ENCODE peak calls at places on chromosomes 16 and 17, in eight cellular contexts. R is fibroblast of mammary gland, V is OCI-LY7, Y is uterus, P is foreskin fibroblast, S is progenitor cell of endocrine pancreas, Z is HL-60, W is GM20000. G is an unnamed sample.

GRCh38 chr16:54930034-54930938 is at the start of gene IRX5:
- DNase-seq in R (peak), V (peak), Y (peak), P (peak), S (peak), Z (peak), W (peak), G (peak)

GRCh38 chr16:72308396-72308795 is 136.4 kb upstream of the PMFBP1 start:
- DNase-seq in R (no peak), V (no peak), Y (no peak), P (no peak), S (no peak), Z (no peak), W (no peak), G (no peak)

GRCh38 chr17:622356-622755 is 92.3 kb downstream of the VPS53 start:
- DNase-seq in R (peak), V (no peak), Y (no peak), P (no peak), S (no peak), Z (no peak), W (no peak), G (no peak)

GRCh38 chr17:2853722-2854580 is 57.7 kb downstream of the RAP1GAP2 start:
- DNase-seq in R (peak), V (peak), Y (no peak), P (no peak), S (peak), Z (no peak), W (peak), G (no peak)

GRCh38 chr17:48646183-48647102 is 20.3 kb upstream of the HOXB9 start:
- DNase-seq in R (no peak), V (no peak), Y (no peak), P (no peak), S (no peak), Z (no peak), W (peak), G (no peak)

GRCh38 chr16:70706948-70707465 is 21.2 kb upstream of the MTSS2 start:
- DNase-seq in R (peak), V (no peak), Y (peak), P (peak), S (no peak), Z (no peak), W (no peak), G (peak)

GRCh38 chr17:632551-632950 is 82.1 kb downstream of the VPS53 start:
- DNase-seq in R (no peak), V (no peak), Y (no peak), P (no peak), S (no peak), Z (no peak), W (no peak), G (no peak)

GRCh38 chr16:15464401-15465186 is 30.2 kb downstream of the BMERB1 start:
- DNase-seq in R (no peak), V (no peak), Y (no peak), P (no peak), S (no peak), Z (no peak), W (no peak), G (no peak)

GRCh38 chr17:76909971-76910760 is 42.0 kb downstream of the MGAT5B start:
- DNase-seq in R (peak), V (peak), Y (no peak), P (peak), S (peak), Z (peak), W (peak), G (no peak)

GRCh38 chr16:63581560-63581959 is 1540.3 kb downstream of the CDH11 start:
- DNase-seq in R (no peak), V (no peak), Y (no peak), P (no peak), S (no peak), Z (no peak), W (no peak), G (no peak)

DNA sequence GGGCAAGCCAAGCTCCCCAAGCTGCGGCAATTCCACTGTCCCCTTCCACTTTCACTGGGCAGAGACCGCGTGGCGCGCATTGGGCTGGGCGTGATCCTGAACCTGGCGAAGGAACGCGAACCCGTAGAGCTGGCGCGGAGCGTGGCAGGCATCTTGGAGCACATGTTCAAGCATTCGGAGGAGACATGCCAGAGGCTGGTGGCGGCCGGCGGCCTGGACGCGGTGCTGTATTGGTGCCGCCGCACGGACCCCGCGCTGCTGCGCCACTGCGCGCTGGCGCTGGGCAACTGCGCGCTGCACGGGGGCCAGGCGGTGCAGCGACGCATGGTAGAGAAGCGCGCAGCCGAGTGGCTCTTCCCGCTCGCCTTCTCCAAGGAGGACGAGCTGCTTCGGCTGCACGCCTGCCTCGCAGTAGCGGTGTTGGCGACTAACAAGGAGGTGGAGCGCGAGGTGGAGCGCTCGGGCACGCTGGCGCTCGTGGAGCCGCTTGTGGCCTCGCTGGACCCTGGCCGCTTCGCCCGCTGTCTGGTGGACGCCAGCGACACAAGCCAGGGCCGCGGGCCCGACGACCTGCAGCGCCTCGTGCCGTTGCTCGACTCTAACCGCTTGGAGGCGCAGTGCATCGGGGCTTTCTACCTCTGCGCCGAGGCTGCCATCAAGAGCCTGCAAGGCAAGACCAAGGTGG is 9.8 kb downstream of the SARM1 start:
- DNase-seq in R (no peak), V (no peak), Y (no peak), P (no peak), S (peak), Z (no peak), W (peak), G (no peak)
- TF ChIP-seq CTCF in R (no peak), V (no peak), Y (no peak), P (no peak), S (peak), Z (no peak), W (peak), G (no peak)

GRCh38 chr17:80783971-80784370 is 207.7 kb upstream of the CHMP6 start:
- DNase-seq in R (no peak), V (no peak), Y (no peak), P (no peak), S (no peak), Z (no peak), W (no peak), G (no peak)
- TF ChIP-seq CTCF in R (no peak), V (no peak), Y (no peak), P (no peak), S (no peak), Z (no peak), W (no peak), G (no peak)

DNA sequence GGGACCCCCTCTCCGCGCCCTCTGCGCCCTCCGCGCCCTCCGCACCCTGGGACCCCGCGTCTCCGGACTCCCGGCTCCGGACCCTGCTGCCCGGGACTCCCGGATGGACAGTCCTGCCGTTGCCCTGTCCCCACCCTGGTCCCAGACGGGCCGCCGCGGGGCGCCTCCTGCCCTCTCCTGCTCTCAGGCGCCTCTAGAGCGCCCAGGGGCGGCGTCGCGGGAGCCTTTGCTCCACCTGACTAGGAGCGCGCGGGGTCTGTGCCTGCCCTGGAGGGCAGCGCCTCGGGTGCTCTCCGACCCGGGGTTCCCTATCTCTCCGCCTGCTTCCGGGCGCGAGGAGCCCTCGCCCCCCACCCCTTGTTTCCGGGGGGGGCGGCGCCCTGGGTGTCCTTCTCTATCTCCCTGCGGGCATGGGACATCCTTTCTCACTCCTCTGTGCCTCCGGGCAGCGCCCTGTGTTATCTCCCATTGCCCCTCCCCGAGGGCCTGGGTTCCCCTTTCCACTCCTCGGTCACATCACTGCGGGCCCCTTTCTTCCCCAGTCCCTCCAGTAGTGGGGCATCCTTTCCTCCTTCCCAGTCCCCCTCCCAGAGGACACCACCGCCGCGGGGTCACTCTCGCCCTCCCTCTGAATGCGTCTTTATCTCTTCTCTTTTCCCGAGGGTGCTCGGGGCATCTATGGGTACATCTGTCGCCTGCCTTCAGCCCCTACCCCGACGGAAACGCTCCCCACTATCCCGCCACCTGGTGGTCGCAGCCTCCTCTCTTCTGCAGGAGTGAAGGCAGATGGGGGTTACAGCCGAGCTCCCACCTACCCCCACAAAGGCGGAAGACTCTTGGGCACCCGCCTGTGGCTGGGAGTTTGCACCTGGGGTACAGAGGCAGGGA is 865 bp downstream of the PRKCB start:
- DNase-seq in R (no peak), V (peak), Y (no peak), P (no peak), S (no peak), Z (peak), W (peak), G (no peak)
- TF ChIP-seq CTCF in R (no peak), V (peak), Y (no peak), P (no peak), S (peak), Z (no peak), W (peak), G (no peak)

GRCh38 chr17:19336938-19337711 is 25.4 kb downstream of the B9D1 start:
- DNase-seq in R (no peak), V (no peak), Y (no peak), P (no peak), S (no peak), Z (no peak), W (no peak), G (no peak)
- TF ChIP-seq CTCF in R (no peak), V (no peak), Y (peak), P (no peak), S (no peak), Z (no peak), W (no peak), G (peak)

DNA sequence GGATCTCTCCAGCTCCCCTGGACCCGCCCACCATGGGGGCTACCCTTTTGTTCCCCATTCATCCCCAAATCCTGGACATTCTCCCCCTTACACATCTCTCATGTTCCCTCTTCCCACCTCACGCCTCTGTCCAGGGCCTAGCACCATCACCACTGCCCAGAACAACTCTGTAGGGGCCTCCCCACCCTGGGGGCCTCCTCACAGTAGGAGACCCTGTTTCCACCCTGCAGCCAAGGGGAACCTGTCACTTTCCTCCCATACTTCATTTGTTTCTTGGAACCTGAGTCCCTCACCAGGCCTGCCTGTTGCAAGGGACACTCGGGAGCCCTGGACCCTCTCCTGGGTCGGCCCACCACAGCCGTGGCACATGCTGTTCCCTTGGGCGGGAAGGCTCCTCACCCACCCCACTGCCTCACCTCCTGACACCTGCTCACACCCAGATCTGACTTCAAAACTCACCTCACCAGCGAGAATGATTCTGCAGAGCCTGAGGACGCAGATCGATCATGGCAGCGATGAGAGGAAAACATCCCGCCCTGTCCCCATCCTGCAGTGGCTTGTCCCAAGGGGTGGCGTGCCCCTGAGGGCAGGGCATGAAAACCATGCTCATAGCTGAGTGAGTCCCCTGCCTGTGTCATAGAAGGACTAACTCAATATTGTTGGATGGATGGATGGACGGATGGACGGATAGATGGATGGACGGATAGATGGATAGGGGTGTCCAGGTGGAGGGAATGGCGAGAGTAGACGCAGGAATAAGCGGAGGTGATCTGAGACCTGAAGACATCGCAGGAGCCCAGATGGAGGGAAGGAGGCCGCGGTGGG is 6.8 kb upstream of the RASD1 start:
- DNase-seq in R (no peak), V (no peak), Y (no peak), P (no peak), S (no peak), Z (no peak), W (no peak), G (no peak)
- TF ChIP-seq CTCF in R (no peak), V (no peak), Y (no peak), P (no peak), S (no peak), Z (no peak), W (no peak), G (no peak)

GRCh38 chr16:56851671-56852400 is 13.2 kb upstream of the SLC12A3 start:
- DNase-seq in R (peak), V (peak), Y (no peak), P (peak), S (no peak), Z (peak), W (no peak), G (no peak)
- TF ChIP-seq CTCF in R (peak), V (peak), Y (no peak), P (peak), S (peak), Z (peak), W (no peak), G (peak)

DNA sequence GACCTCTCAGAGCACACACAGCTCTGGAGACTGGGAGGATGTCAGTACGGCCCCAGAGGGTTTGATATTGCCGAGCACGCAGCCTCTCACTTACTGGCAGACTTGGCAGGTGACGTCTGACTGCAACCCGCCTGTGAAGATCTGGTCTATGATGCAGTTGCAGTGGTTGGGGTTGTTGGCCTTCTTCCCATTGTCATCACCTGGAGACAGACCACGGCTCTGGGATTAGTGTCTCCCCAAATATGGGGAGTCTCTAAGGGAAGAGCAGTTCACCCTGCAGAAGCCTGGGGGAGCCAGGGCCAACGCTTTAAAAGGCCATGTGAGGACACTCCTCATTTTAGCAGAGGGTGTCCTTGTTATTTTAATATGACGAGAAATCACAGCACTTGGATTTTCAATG is 30.1 kb downstream of the USP22 start:
- DNase-seq in R (no peak), V (no peak), Y (no peak), P (no peak), S (no peak), Z (no peak), W (no peak), G (no peak)
- TF ChIP-seq CTCF in R (no peak), V (no peak), Y (no peak), P (no peak), S (no peak), Z (no peak), W (no peak), G (no peak)

DNA sequence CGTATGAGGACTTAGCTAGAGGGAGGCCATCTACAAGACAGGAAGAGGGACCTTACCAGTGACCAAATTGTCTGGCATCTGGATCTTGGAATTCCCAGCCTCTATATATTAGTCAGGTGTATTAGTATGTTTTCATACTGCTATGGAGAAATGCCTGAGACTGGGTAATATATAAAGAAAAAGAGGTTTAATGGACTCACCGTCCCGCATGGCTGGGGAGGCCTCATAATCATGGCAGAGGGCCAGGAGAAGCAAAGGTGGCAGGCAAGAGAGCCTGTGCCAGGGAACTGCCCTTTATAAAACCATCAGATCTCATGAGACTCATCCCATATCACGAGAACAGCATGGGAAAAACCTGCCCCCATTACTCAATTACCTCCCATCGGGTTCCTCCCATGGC is 500.2 kb downstream of the SHISA9 start:
- DNase-seq in R (no peak), V (no peak), Y (no peak), P (no peak), S (no peak), Z (no peak), W (no peak), G (no peak)
- TF ChIP-seq CTCF in R (no peak), V (no peak), Y (no peak), P (no peak), S (no peak), Z (no peak), W (no peak), G (no peak)

GRCh38 chr16:79870016-79870886 is 269.7 kb upstream of the MAF start:
- DNase-seq in R (no peak), V (no peak), Y (no peak), P (no peak), S (no peak), Z (no peak), W (no peak), G (no peak)
- TF ChIP-seq CTCF in R (no peak), V (no peak), Y (no peak), P (no peak), S (no peak), Z (no peak), W (no peak), G (no peak)

DNA sequence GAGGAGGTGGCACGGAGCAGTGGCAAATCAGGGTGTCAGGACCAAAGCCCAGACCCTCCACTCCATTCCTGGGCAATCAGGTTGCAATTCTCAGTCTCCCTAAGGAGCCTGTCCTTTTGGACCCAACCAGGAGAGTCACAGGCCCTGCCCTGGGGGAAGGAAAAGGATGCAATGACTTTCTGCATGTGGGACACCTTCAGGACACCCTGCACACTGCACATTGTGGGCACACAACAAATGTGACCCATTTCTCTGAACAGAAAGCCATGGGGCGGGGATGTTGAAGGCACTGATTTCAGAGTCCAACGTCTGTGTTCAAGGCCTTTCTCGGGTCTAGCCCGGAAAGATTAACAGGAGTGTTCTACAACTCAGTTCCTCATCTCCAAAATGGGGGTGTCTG is 286.2 kb upstream of the FOXF1 start:
- DNase-seq in R (no peak), V (no peak), Y (no peak), P (no peak), S (no peak), Z (no peak), W (no peak), G (no peak)
- TF ChIP-seq CTCF in R (no peak), V (no peak), Y (no peak), P (no peak), S (no peak), Z (no peak), W (no peak), G (peak)